ENCODE peak calls at places on chromosomes 1 and 21, in eight cellular contexts. One of them, this sample, is unnamed.
A peak's percentile ranks its signal among the peaks of the same experiment; 100 is the strongest.

GRCh38 chr1:210483821-210484220 is 155.1 kb downstream of the HHAT start:
- DNase-seq in A549: no peak
- DNase-seq in uterus: no peak
- DNase-seq in K562: no peak
- DNase-seq in neural progenitor cell: no peak
- DNase-seq in prostate gland: no peak
- DNase-seq in transverse colon: no peak
- DNase-seq in lung: no peak
- DNase-seq in this sample: no peak

GRCh38 chr21:32278068-32278467 is 781 bp downstream of the MIS18A start:
- DNase-seq in prostate gland: no peak
- DNase-seq in uterus: no peak
- DNase-seq in lung: no peak
- DNase-seq in neural progenitor cell: peak; percentile 20
- DNase-seq in A549: no peak
- DNase-seq in transverse colon: no peak
- DNase-seq in K562: no peak
- DNase-seq in this sample: no peak

GRCh38 chr1:47898156-47898825 is 98.9 kb downstream of the TRABD2B start:
- DNase-seq in lung: no peak
- DNase-seq in A549: no peak
- DNase-seq in prostate gland: no peak
- DNase-seq in K562: no peak
- DNase-seq in neural progenitor cell: no peak
- DNase-seq in uterus: no peak
- DNase-seq in transverse colon: no peak
- DNase-seq in this sample: no peak

GRCh38 chr1:17194133-17194475 is 10.8 kb upstream of the PADI1 start:
- DNase-seq in lung: no peak
- DNase-seq in transverse colon: no peak
- DNase-seq in prostate gland: no peak
- DNase-seq in uterus: no peak
- DNase-seq in A549: no peak
- DNase-seq in neural progenitor cell: no peak
- DNase-seq in K562: no peak
- DNase-seq in this sample: no peak

GRCh38 chr1:61079898-61080336 is 2.4 kb upstream of the NFIA start:
- DNase-seq in transverse colon: peak; percentile 82
- DNase-seq in neural progenitor cell: peak; percentile 60
- DNase-seq in prostate gland: peak; percentile 81
- DNase-seq in lung: peak; percentile 79
- DNase-seq in uterus: peak; percentile 87
- DNase-seq in A549: peak; percentile 79
- DNase-seq in K562: peak; percentile 85
- DNase-seq in this sample: peak; percentile 81

GRCh38 chr1:203628185-203628996 is 1.8 kb downstream of the ATP2B4 start:
- DNase-seq in transverse colon: peak; percentile 47
- DNase-seq in lung: peak; percentile 58
- DNase-seq in A549: no peak
- DNase-seq in prostate gland: no peak
- DNase-seq in K562: no peak
- DNase-seq in neural progenitor cell: peak; percentile 89
- DNase-seq in uterus: peak; percentile 63
- DNase-seq in this sample: peak; percentile 34

GRCh38 chr1:84668185-84668584 is 22.1 kb downstream of the SSX2IP start:
- DNase-seq in prostate gland: no peak
- DNase-seq in A549: peak; percentile 19
- DNase-seq in uterus: no peak
- DNase-seq in K562: no peak
- DNase-seq in lung: no peak
- DNase-seq in transverse colon: no peak
- DNase-seq in neural progenitor cell: peak; percentile 6
- DNase-seq in this sample: no peak

GRCh38 chr21:38088916-38089762 is 167.7 kb upstream of the KCNJ15 start:
- DNase-seq in uterus: no peak
- DNase-seq in K562: peak; percentile 80
- DNase-seq in neural progenitor cell: no peak
- DNase-seq in lung: no peak
- DNase-seq in transverse colon: no peak
- DNase-seq in prostate gland: no peak
- DNase-seq in A549: no peak
- DNase-seq in this sample: no peak

GRCh38 chr1:119084651-119085262 is 55.7 kb downstream of the WARS2 start:
- DNase-seq in lung: no peak
- DNase-seq in K562: no peak
- DNase-seq in transverse colon: no peak
- DNase-seq in A549: no peak
- DNase-seq in neural progenitor cell: no peak
- DNase-seq in prostate gland: no peak
- DNase-seq in uterus: no peak
- DNase-seq in this sample: no peak

GRCh38 chr1:68269637-68270430 is 37.5 kb upstream of the WLS start:
- DNase-seq in uterus: no peak
- DNase-seq in K562: no peak
- DNase-seq in transverse colon: no peak
- DNase-seq in neural progenitor cell: no peak
- DNase-seq in prostate gland: no peak
- DNase-seq in lung: no peak
- DNase-seq in A549: peak; percentile 19
- DNase-seq in this sample: no peak

GRCh38 chr1:6987940-6988339 is 202.7 kb downstream of the CAMTA1 start:
- DNase-seq in A549: no peak
- DNase-seq in prostate gland: no peak
- DNase-seq in uterus: no peak
- DNase-seq in K562: no peak
- DNase-seq in lung: no peak
- DNase-seq in neural progenitor cell: no peak
- DNase-seq in transverse colon: no peak
- DNase-seq in this sample: no peak
- TF ChIP-seq CTCF in A549: no peak
- TF ChIP-seq CTCF in prostate gland: no peak
- TF ChIP-seq CTCF in uterus: no peak
- TF ChIP-seq CTCF in K562: no peak
- TF ChIP-seq CTCF in lung: no peak
- TF ChIP-seq CTCF in neural progenitor cell: peak; percentile 38
- TF ChIP-seq CTCF in transverse colon: no peak
- TF ChIP-seq CTCF in this sample: no peak

GRCh38 chr1:1434131-1434811 is 1.2 kb upstream of the VWA1 start:
- DNase-seq in transverse colon: peak; percentile 53
- DNase-seq in lung: peak; percentile 64
- DNase-seq in A549: no peak
- DNase-seq in K562: peak; percentile 33
- DNase-seq in uterus: peak; percentile 76
- DNase-seq in neural progenitor cell: peak; percentile 49
- DNase-seq in prostate gland: peak; percentile 67
- DNase-seq in this sample: peak; percentile 67

GRCh38 chr1:1435911-1436633 is 582 bp downstream of the VWA1 start:
- DNase-seq in lung: no peak
- DNase-seq in transverse colon: no peak
- DNase-seq in A549: no peak
- DNase-seq in neural progenitor cell: no peak
- DNase-seq in prostate gland: no peak
- DNase-seq in K562: peak; percentile 15
- DNase-seq in uterus: peak; percentile 22
- DNase-seq in this sample: peak; percentile 47

GRCh38 chr1:1436634-1437032 is 1.1 kb downstream of the VWA1 start:
- DNase-seq in K562: peak; percentile 13
- DNase-seq in A549: no peak
- DNase-seq in neural progenitor cell: no peak
- DNase-seq in uterus: no peak
- DNase-seq in lung: no peak
- DNase-seq in prostate gland: no peak
- DNase-seq in transverse colon: no peak
- DNase-seq in this sample: no peak

GRCh38 chr1:1434812-1435093 is 737 bp upstream of the VWA1 start:
- DNase-seq in K562: no peak
- DNase-seq in transverse colon: no peak
- DNase-seq in neural progenitor cell: no peak
- DNase-seq in lung: no peak
- DNase-seq in prostate gland: no peak
- DNase-seq in uterus: no peak
- DNase-seq in A549: no peak
- DNase-seq in this sample: no peak

GRCh38 chr1:1435094-1435903 is at the start of gene VWA1:
- DNase-seq in neural progenitor cell: peak; percentile 86
- DNase-seq in K562: peak; percentile 98
- DNase-seq in uterus: peak; percentile 82
- DNase-seq in prostate gland: peak; percentile 80
- DNase-seq in lung: peak; percentile 59
- DNase-seq in A549: peak; percentile 48
- DNase-seq in transverse colon: peak; percentile 84
- DNase-seq in this sample: peak; percentile 89
- H3K4me3 ChIP-seq in neural progenitor cell: peak within 1 kb of the TSS; percentile 62
- H3K4me3 ChIP-seq in K562: peak within 1 kb of the TSS; percentile 40
- H3K4me3 ChIP-seq in uterus: peak within 1 kb of the TSS; percentile 44
- H3K4me3 ChIP-seq in prostate gland: peak within 1 kb of the TSS; percentile 57
- H3K4me3 ChIP-seq in lung: peak within 1 kb of the TSS; percentile 53
- H3K4me3 ChIP-seq in A549: peak within 1 kb of the TSS; percentile 67
- H3K4me3 ChIP-seq in transverse colon: peak within 1 kb of the TSS; percentile 54
- H3K4me3 ChIP-seq in this sample: peak within 1 kb of the TSS; percentile 17

GRCh38 chr1:219310181-219310728 is 136.6 kb downstream of the LYPLAL1 start:
- DNase-seq in K562: no peak
- DNase-seq in A549: peak; percentile 74
- DNase-seq in transverse colon: no peak
- DNase-seq in lung: no peak
- DNase-seq in prostate gland: no peak
- DNase-seq in uterus: no peak
- DNase-seq in neural progenitor cell: no peak
- DNase-seq in this sample: no peak

GRCh38 chr1:219304227-219305226 is 130.8 kb downstream of the LYPLAL1 start:
- DNase-seq in lung: no peak
- DNase-seq in A549: peak; percentile 57
- DNase-seq in neural progenitor cell: no peak
- DNase-seq in uterus: no peak
- DNase-seq in K562: no peak
- DNase-seq in transverse colon: no peak
- DNase-seq in prostate gland: no peak
- DNase-seq in this sample: no peak

GRCh38 chr1:219313961-219314360 is 140.3 kb downstream of the LYPLAL1 start:
- DNase-seq in uterus: no peak
- DNase-seq in K562: no peak
- DNase-seq in A549: no peak
- DNase-seq in transverse colon: no peak
- DNase-seq in prostate gland: no peak
- DNase-seq in lung: no peak
- DNase-seq in neural progenitor cell: no peak
- DNase-seq in this sample: no peak

GRCh38 chr1:219312967-219313366 is 139.3 kb downstream of the LYPLAL1 start:
- DNase-seq in prostate gland: no peak
- DNase-seq in A549: peak; percentile 73
- DNase-seq in uterus: no peak
- DNase-seq in lung: no peak
- DNase-seq in neural progenitor cell: no peak
- DNase-seq in K562: no peak
- DNase-seq in transverse colon: no peak
- DNase-seq in this sample: no peak

DNA sequence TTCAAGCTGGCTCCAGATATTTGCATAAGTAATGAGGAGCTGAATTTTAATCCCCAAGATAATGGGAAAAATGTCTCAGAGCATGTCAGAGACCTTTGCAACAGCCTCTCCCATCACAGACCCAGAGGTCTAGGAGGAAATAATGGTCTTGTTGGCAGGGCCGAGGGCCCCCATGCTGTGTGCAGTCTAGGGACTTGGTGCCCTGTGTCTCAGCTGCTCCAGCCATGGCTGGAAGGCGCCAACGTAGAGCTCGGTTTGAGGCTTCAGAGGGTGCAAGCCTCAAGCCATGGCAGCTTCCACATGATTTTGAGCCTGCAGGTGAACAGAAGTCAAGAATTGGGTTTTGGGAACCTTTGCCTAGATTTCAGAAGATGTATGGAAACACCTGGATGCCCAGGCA is 134.7 kb downstream of the LYPLAL1 start:
- DNase-seq in uterus: no peak
- DNase-seq in A549: no peak
- DNase-seq in lung: no peak
- DNase-seq in prostate gland: no peak
- DNase-seq in neural progenitor cell: no peak
- DNase-seq in transverse colon: no peak
- DNase-seq in K562: no peak
- DNase-seq in this sample: no peak
- H3K4me1 ChIP-seq in uterus: no peaks in the 10 kb centered on the region
- H3K4me1 ChIP-seq in A549: peaks cover 49% of the 10 kb centered on the region
- H3K4me1 ChIP-seq in lung: peaks cover 4% of the 10 kb centered on the region
- H3K4me1 ChIP-seq in prostate gland: no peaks in the 10 kb centered on the region
- H3K4me1 ChIP-seq in neural progenitor cell: no peaks in the 10 kb centered on the region
- H3K4me1 ChIP-seq in transverse colon: no peaks in the 10 kb centered on the region
- H3K4me1 ChIP-seq in K562: no peaks in the 10 kb centered on the region
- H3K4me1 ChIP-seq in this sample: no peaks in the 10 kb centered on the region

GRCh38 chr21:26850116-26850643 is 5.0 kb upstream of the ADAMTS1 start:
- DNase-seq in A549: peak; percentile 27
- DNase-seq in transverse colon: no peak
- DNase-seq in K562: no peak
- DNase-seq in prostate gland: no peak
- DNase-seq in lung: no peak
- DNase-seq in neural progenitor cell: peak; percentile 37
- DNase-seq in uterus: no peak
- DNase-seq in this sample: no peak
- TF ChIP-seq CTCF in A549: peak; percentile 38
- TF ChIP-seq CTCF in transverse colon: peak; percentile 73
- TF ChIP-seq CTCF in K562: peak; percentile 72
- TF ChIP-seq CTCF in prostate gland: peak; percentile 87
- TF ChIP-seq CTCF in lung: peak; percentile 20
- TF ChIP-seq CTCF in neural progenitor cell: peak; percentile 78
- TF ChIP-seq CTCF in uterus: peak; percentile 81
- TF ChIP-seq CTCF in this sample: peak; percentile 12

GRCh38 chr1:219928791-219929118 is 398 bp upstream of the SLC30A10 start:
- DNase-seq in prostate gland: no peak
- DNase-seq in A549: no peak
- DNase-seq in neural progenitor cell: no peak
- DNase-seq in lung: no peak
- DNase-seq in transverse colon: no peak
- DNase-seq in uterus: no peak
- DNase-seq in K562: no peak
- DNase-seq in this sample: peak; percentile 32
- H3K4me3 ChIP-seq in prostate gland: no peak overlapping the region
- H3K4me3 ChIP-seq in A549: peak overlapping the region; percentile 55
- H3K4me3 ChIP-seq in neural progenitor cell: peak overlapping the region; percentile 53
- H3K4me3 ChIP-seq in lung: no peak overlapping the region
- H3K4me3 ChIP-seq in transverse colon: no peak overlapping the region
- H3K4me3 ChIP-seq in uterus: no peak overlapping the region
- H3K4me3 ChIP-seq in K562: peak overlapping the region; percentile 66
- H3K4me3 ChIP-seq in this sample: no peak overlapping the region

DNA sequence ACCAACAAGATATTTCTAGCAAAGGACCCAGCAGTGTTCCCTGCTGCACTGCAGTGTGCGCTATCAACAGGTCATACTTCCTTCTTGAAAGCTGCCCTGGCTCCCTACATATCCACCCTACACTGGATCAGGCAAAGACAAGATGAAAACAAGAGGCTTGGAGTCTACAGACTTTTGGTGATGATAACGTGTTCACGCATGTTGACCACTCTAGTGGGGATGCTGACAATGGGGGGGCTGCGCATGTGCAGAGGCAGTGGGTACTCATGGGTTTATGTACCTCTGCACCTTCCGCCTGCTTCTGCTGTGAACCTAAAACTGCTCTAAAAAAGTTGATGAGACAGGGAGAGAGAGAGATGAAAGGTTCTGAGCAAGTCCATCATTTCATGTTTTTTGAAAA is 5.5 kb downstream of the ENO1 start:
- DNase-seq in A549: no peak
- DNase-seq in uterus: no peak
- DNase-seq in prostate gland: no peak
- DNase-seq in K562: no peak
- DNase-seq in neural progenitor cell: no peak
- DNase-seq in transverse colon: no peak
- DNase-seq in lung: no peak
- DNase-seq in this sample: no peak
- H3K4me1 ChIP-seq in A549: peaks cover 70% of the 10 kb centered on the region
- H3K4me1 ChIP-seq in uterus: peaks cover 11% of the 10 kb centered on the region
- H3K4me1 ChIP-seq in prostate gland: no peaks in the 10 kb centered on the region
- H3K4me1 ChIP-seq in K562: peaks cover 13% of the 10 kb centered on the region
- H3K4me1 ChIP-seq in neural progenitor cell: peaks cover 33% of the 10 kb centered on the region
- H3K4me1 ChIP-seq in transverse colon: peaks cover 77% of the 10 kb centered on the region
- H3K4me1 ChIP-seq in lung: peaks cover 19% of the 10 kb centered on the region
- H3K4me1 ChIP-seq in this sample: peaks cover 76% of the 10 kb centered on the region

This sample was measured in mucosa of descending colon.